ENCODE peak calls at places on chromosome 1, in eight cellular contexts. One of them, this sample, is unnamed.
A peak's percentile ranks its signal among the peaks of the same experiment; 100 is the strongest.

GRCh38 chr1:30374400-30375070 is 348.9 kb downstream of the MATN1 start:
- DNase-seq in small intestine: no peak
- DNase-seq in HFF-Myc: no peak
- DNase-seq in M059J: no peak
- DNase-seq in activated naive CD4-positive, alpha-beta T cell treated with anti-CD3 and anti-CD28 coated beads, Interleukin-2, amount 10 ng/mL, durations not matched to agents 7 days and 5 days: no peak
- DNase-seq in activated CD4-positive, alpha-beta T cell treated with anti-CD3 and anti-CD28 coated beads for 48 hours: no peak
- DNase-seq in cardiac muscle cell: no peak
- DNase-seq in breast epithelium: no peak
- DNase-seq in this sample: no peak

GRCh38 chr1:234781241-234782056 is 171.5 kb upstream of the IRF2BP2 start:
- DNase-seq in HFF-Myc: no peak
- DNase-seq in activated naive CD4-positive, alpha-beta T cell treated with anti-CD3 and anti-CD28 coated beads, Interleukin-2, amount 10 ng/mL, durations not matched to agents 7 days and 5 days: no peak
- DNase-seq in cardiac muscle cell: no peak
- DNase-seq in M059J: peak; percentile 28
- DNase-seq in activated CD4-positive, alpha-beta T cell treated with anti-CD3 and anti-CD28 coated beads for 48 hours: peak; percentile 76
- DNase-seq in small intestine: peak; percentile 83
- DNase-seq in breast epithelium: no peak
- DNase-seq in this sample: peak; percentile 55

GRCh38 chr1:58814251-58815068 is 30.6 kb upstream of the JUN start:
- DNase-seq in M059J: no peak
- DNase-seq in breast epithelium: peak; percentile 59
- DNase-seq in activated CD4-positive, alpha-beta T cell treated with anti-CD3 and anti-CD28 coated beads for 48 hours: no peak
- DNase-seq in cardiac muscle cell: no peak
- DNase-seq in small intestine: peak; percentile 70
- DNase-seq in activated naive CD4-positive, alpha-beta T cell treated with anti-CD3 and anti-CD28 coated beads, Interleukin-2, amount 10 ng/mL, durations not matched to agents 7 days and 5 days: no peak
- DNase-seq in HFF-Myc: no peak
- DNase-seq in this sample: no peak

GRCh38 chr1:225738763-225739162 is 38.9 kb upstream of the SRP9 start:
- DNase-seq in small intestine: no peak
- DNase-seq in HFF-Myc: no peak
- DNase-seq in activated CD4-positive, alpha-beta T cell treated with anti-CD3 and anti-CD28 coated beads for 48 hours: no peak
- DNase-seq in M059J: no peak
- DNase-seq in cardiac muscle cell: no peak
- DNase-seq in activated naive CD4-positive, alpha-beta T cell treated with anti-CD3 and anti-CD28 coated beads, Interleukin-2, amount 10 ng/mL, durations not matched to agents 7 days and 5 days: no peak
- DNase-seq in breast epithelium: no peak
- DNase-seq in this sample: no peak

GRCh38 chr1:86156571-86157455 is at the start of gene COL24A1:
- DNase-seq in cardiac muscle cell: peak; percentile 81
- DNase-seq in small intestine: no peak
- DNase-seq in HFF-Myc: no peak
- DNase-seq in breast epithelium: no peak
- DNase-seq in activated naive CD4-positive, alpha-beta T cell treated with anti-CD3 and anti-CD28 coated beads, Interleukin-2, amount 10 ng/mL, durations not matched to agents 7 days and 5 days: peak; percentile 20
- DNase-seq in activated CD4-positive, alpha-beta T cell treated with anti-CD3 and anti-CD28 coated beads for 48 hours: peak; percentile 9
- DNase-seq in M059J: peak; percentile 86
- DNase-seq in this sample: no peak

GRCh38 chr1:222919478-222919865 is 104.6 kb downstream of the DISP1 start:
- DNase-seq in small intestine: no peak
- DNase-seq in cardiac muscle cell: no peak
- DNase-seq in M059J: peak; percentile 56
- DNase-seq in HFF-Myc: no peak
- DNase-seq in activated CD4-positive, alpha-beta T cell treated with anti-CD3 and anti-CD28 coated beads for 48 hours: no peak
- DNase-seq in activated naive CD4-positive, alpha-beta T cell treated with anti-CD3 and anti-CD28 coated beads, Interleukin-2, amount 10 ng/mL, durations not matched to agents 7 days and 5 days: no peak
- DNase-seq in breast epithelium: no peak
- DNase-seq in this sample: no peak

GRCh38 chr1:3710251-3710650 is 42.0 kb upstream of the CCDC27 start:
- DNase-seq in small intestine: no peak
- DNase-seq in M059J: no peak
- DNase-seq in HFF-Myc: no peak
- DNase-seq in activated naive CD4-positive, alpha-beta T cell treated with anti-CD3 and anti-CD28 coated beads, Interleukin-2, amount 10 ng/mL, durations not matched to agents 7 days and 5 days: no peak
- DNase-seq in activated CD4-positive, alpha-beta T cell treated with anti-CD3 and anti-CD28 coated beads for 48 hours: no peak
- DNase-seq in cardiac muscle cell: no peak
- DNase-seq in breast epithelium: no peak
- DNase-seq in this sample: no peak

GRCh38 chr1:205044745-205045144 is 1.7 kb downstream of the CNTN2 start:
- DNase-seq in small intestine: no peak
- DNase-seq in breast epithelium: no peak
- DNase-seq in activated naive CD4-positive, alpha-beta T cell treated with anti-CD3 and anti-CD28 coated beads, Interleukin-2, amount 10 ng/mL, durations not matched to agents 7 days and 5 days: no peak
- DNase-seq in cardiac muscle cell: peak; percentile 35
- DNase-seq in HFF-Myc: no peak
- DNase-seq in M059J: no peak
- DNase-seq in activated CD4-positive, alpha-beta T cell treated with anti-CD3 and anti-CD28 coated beads for 48 hours: no peak
- DNase-seq in this sample: no peak

GRCh38 chr1:9852410-9853301 is 28.9 kb upstream of the CLSTN1 start:
- DNase-seq in small intestine: no peak
- DNase-seq in HFF-Myc: no peak
- DNase-seq in activated naive CD4-positive, alpha-beta T cell treated with anti-CD3 and anti-CD28 coated beads, Interleukin-2, amount 10 ng/mL, durations not matched to agents 7 days and 5 days: no peak
- DNase-seq in M059J: peak; percentile 58
- DNase-seq in cardiac muscle cell: no peak
- DNase-seq in activated CD4-positive, alpha-beta T cell treated with anti-CD3 and anti-CD28 coated beads for 48 hours: no peak
- DNase-seq in breast epithelium: peak; percentile 80
- DNase-seq in this sample: peak; percentile 68